ENCODE peak calls at places on chromosomes 7 and 10, in ten cellular contexts. T is SK-MEL-5, J is NCI-H1092 treated with DMSO at 0.1 percent for 48 hours, Y is Peyer's patch, A is pancreas, N is cardiac muscle cell, P is NCI-H226, I is fibroblast of pulmonary artery, V is NCI-H460, D is NCI-H2029. F is an unnamed sample.

GRCh38 chr10:61894150-61894549 is 7.3 kb upstream of the ARID5B start:
- DNase-seq in T (no peak), P (no peak), V (no peak), N (no peak), I (no peak), A (no peak), J (no peak), Y (no peak), D (no peak), F (no peak)

GRCh38 chr7:55127135-55127551 is 108.3 kb downstream of the EGFR start:
- DNase-seq in D (no peak), N (no peak), A (no peak), I (peak), V (no peak), P (no peak), Y (no peak), T (no peak), J (peak), F (no peak)

GRCh38 chr7:81715984-81716588 is 53.8 kb downstream of the HGF start:
- DNase-seq in V (peak), Y (no peak), I (peak), T (peak), J (peak), P (peak), N (peak), D (no peak), A (no peak), F (peak)

GRCh38 chr10:84226616-84227015 is 1.3 kb upstream of the LRIT2 start:
- DNase-seq in J (no peak), Y (no peak), N (no peak), A (no peak), D (no peak), P (no peak), T (no peak), V (no peak), I (no peak), F (no peak)

GRCh38 chr10:60883187-60883586 is 60.8 kb downstream of the RHOBTB1 start:
- DNase-seq in A (peak), T (peak), V (peak), J (no peak), P (no peak), D (no peak), I (peak), Y (no peak), N (peak), F (no peak)

GRCh38 chr10:118278649-118279048 is 63.5 kb downstream of the FAM204A start:
- DNase-seq in P (no peak), T (no peak), J (no peak), V (no peak), A (no peak), I (peak), N (no peak), D (no peak), Y (no peak), F (peak)

GRCh38 chr10:4804505-4804904 is 21.5 kb upstream of the AKR1E2 start:
- DNase-seq in I (peak), T (no peak), J (no peak), Y (no peak), A (no peak), V (no peak), N (no peak), D (no peak), P (no peak), F (no peak)

GRCh38 chr10:126674741-126675515 is 4.4 kb upstream of the C10orf90 start:
- DNase-seq in P (no peak), D (no peak), A (no peak), V (no peak), Y (no peak), T (no peak), J (no peak), I (no peak), N (no peak), F (no peak)

GRCh38 chr7:128954830-128955797 is 17.4 kb downstream of the IRF5 start:
- DNase-seq in A (no peak), V (no peak), N (no peak), P (no peak), J (no peak), D (peak), Y (no peak), I (peak), T (no peak), F (no peak)

GRCh38 chr7:70523626-70524351 is 608.2 kb upstream of the GALNT17 start:
- DNase-seq in Y (no peak), N (no peak), A (no peak), D (no peak), J (no peak), P (no peak), I (no peak), T (no peak), V (no peak), F (peak)

GRCh38 chr10:43209651-43210141 is 57.2 kb downstream of the RASGEF1A start:
- DNase-seq in P (no peak), N (no peak), T (no peak), Y (peak), A (no peak), V (no peak), I (no peak), D (no peak), J (no peak), F (no peak)

GRCh38 chr10:36097696-36098095 is 455.6 kb upstream of the FZD8 start:
- DNase-seq in T (no peak), A (no peak), N (no peak), I (no peak), D (no peak), P (no peak), J (no peak), V (no peak), Y (no peak), F (no peak)

GRCh38 chr7:99083068-99083651 is 60.7 kb downstream of the SMURF1 start:
- DNase-seq in I (peak), P (no peak), D (no peak), T (no peak), Y (no peak), J (no peak), A (no peak), V (no peak), N (no peak), F (no peak)

GRCh38 chr7:1706721-1707613 is 36.9 kb downstream of the ELFN1 start:
- DNase-seq in J (no peak), Y (peak), I (no peak), N (no peak), T (no peak), A (no peak), D (no peak), V (no peak), P (no peak), F (no peak)

GRCh38 chr10:59586407-59586891 is 123.2 kb downstream of the SLC16A9 start:
- DNase-seq in T (peak), V (no peak), P (no peak), N (no peak), D (no peak), J (no peak), A (no peak), I (no peak), Y (no peak), F (no peak)

GRCh38 chr10:1109795-1110673 is 53.8 kb downstream of the WDR37 start:
- DNase-seq in Y (peak), J (no peak), A (peak), D (peak), P (peak), I (peak), T (peak), V (peak), N (peak), F (peak)

GRCh38 chr7:28266377-28266776 is 85.8 kb upstream of the JAZF1 start:
- DNase-seq in T (no peak), I (no peak), D (no peak), N (no peak), V (no peak), J (no peak), A (no peak), P (no peak), Y (no peak), F (no peak)